ENCODE peak calls at places on chromosomes 7 and 10, in eight cellular contexts. One of them, this sample, is unnamed.
A peak's percentile ranks its signal among the peaks of the same experiment; 100 is the strongest.

GRCh38 chr7:149053885-149054284 is 25.6 kb upstream of the PDIA4 start:
- DNase-seq in GM23248: no peak
- DNase-seq in keratinocyte: no peak
- DNase-seq in hepatocyte: no peak
- DNase-seq in mammary epithelial cell: no peak
- DNase-seq in PC-9: no peak
- DNase-seq in astrocyte: no peak
- DNase-seq in HCT116: no peak
- DNase-seq in this sample: no peak

GRCh38 chr7:511476-512145 is 8.0 kb downstream of the PDGFA start:
- DNase-seq in GM23248: no peak
- DNase-seq in keratinocyte: peak; percentile 60
- DNase-seq in hepatocyte: no peak
- DNase-seq in mammary epithelial cell: peak; percentile 86
- DNase-seq in PC-9: no peak
- DNase-seq in astrocyte: no peak
- DNase-seq in HCT116: no peak
- DNase-seq in this sample: no peak

GRCh38 chr7:3260425-3260762 is 40.7 kb upstream of the SDK1 start:
- DNase-seq in GM23248: peak; percentile 65
- DNase-seq in keratinocyte: no peak
- DNase-seq in hepatocyte: peak; percentile 39
- DNase-seq in mammary epithelial cell: no peak
- DNase-seq in PC-9: no peak
- DNase-seq in astrocyte: peak; percentile 33
- DNase-seq in HCT116: no peak
- DNase-seq in this sample: no peak

GRCh38 chr7:120920588-120920987 is 30.0 kb upstream of the ING3 start:
- DNase-seq in GM23248: no peak
- DNase-seq in keratinocyte: no peak
- DNase-seq in hepatocyte: no peak
- DNase-seq in mammary epithelial cell: no peak
- DNase-seq in PC-9: no peak
- DNase-seq in astrocyte: no peak
- DNase-seq in HCT116: no peak
- DNase-seq in this sample: no peak

GRCh38 chr7:73921623-73922528 is 60.9 kb downstream of the TMEM270 start:
- DNase-seq in GM23248: no peak
- DNase-seq in keratinocyte: no peak
- DNase-seq in hepatocyte: no peak
- DNase-seq in mammary epithelial cell: no peak
- DNase-seq in PC-9: no peak
- DNase-seq in astrocyte: no peak
- DNase-seq in HCT116: no peak
- DNase-seq in this sample: no peak

GRCh38 chr10:64537931-64538330 is 1016.7 kb downstream of the REEP3 start:
- DNase-seq in GM23248: no peak
- DNase-seq in keratinocyte: no peak
- DNase-seq in hepatocyte: no peak
- DNase-seq in mammary epithelial cell: no peak
- DNase-seq in PC-9: no peak
- DNase-seq in astrocyte: no peak
- DNase-seq in HCT116: no peak
- DNase-seq in this sample: no peak

GRCh38 chr10:75400769-75401568 is 595 bp downstream of the ZNF503 start:
- DNase-seq in GM23248: peak; percentile 90
- DNase-seq in keratinocyte: no peak
- DNase-seq in hepatocyte: peak; percentile 86
- DNase-seq in mammary epithelial cell: peak; percentile 49
- DNase-seq in PC-9: peak; percentile 32
- DNase-seq in astrocyte: no peak
- DNase-seq in HCT116: no peak
- DNase-seq in this sample: peak; percentile 20

GRCh38 chr10:34861293-34862004 is 46.4 kb upstream of the PARD3 start:
- DNase-seq in GM23248: no peak
- DNase-seq in keratinocyte: no peak
- DNase-seq in hepatocyte: peak; percentile 40
- DNase-seq in mammary epithelial cell: no peak
- DNase-seq in PC-9: no peak
- DNase-seq in astrocyte: no peak
- DNase-seq in HCT116: no peak
- DNase-seq in this sample: no peak

GRCh38 chr7:100825215-100825671 is 2.1 kb downstream of the EPHB4 start:
- DNase-seq in GM23248: peak; percentile 60
- DNase-seq in keratinocyte: no peak
- DNase-seq in hepatocyte: peak; percentile 38
- DNase-seq in mammary epithelial cell: peak; percentile 41
- DNase-seq in PC-9: no peak
- DNase-seq in astrocyte: no peak
- DNase-seq in HCT116: no peak
- DNase-seq in this sample: peak; percentile 62

GRCh38 chr7:100825760-100826545 is 1.4 kb downstream of the EPHB4 start:
- DNase-seq in GM23248: peak; percentile 64
- DNase-seq in keratinocyte: no peak
- DNase-seq in hepatocyte: peak; percentile 67
- DNase-seq in mammary epithelial cell: peak; percentile 39
- DNase-seq in PC-9: no peak
- DNase-seq in astrocyte: peak; percentile 26
- DNase-seq in HCT116: no peak
- DNase-seq in this sample: peak; percentile 47

GRCh38 chr7:100826546-100827329 is 585 bp downstream of the EPHB4 start:
- DNase-seq in GM23248: no peak
- DNase-seq in keratinocyte: no peak
- DNase-seq in hepatocyte: no peak
- DNase-seq in mammary epithelial cell: peak; percentile 38
- DNase-seq in PC-9: no peak
- DNase-seq in astrocyte: no peak
- DNase-seq in HCT116: no peak
- DNase-seq in this sample: peak; percentile 24

GRCh38 chr7:100829150-100829716 is 1.9 kb upstream of the EPHB4 start:
- DNase-seq in GM23248: no peak
- DNase-seq in keratinocyte: no peak
- DNase-seq in hepatocyte: no peak
- DNase-seq in mammary epithelial cell: no peak
- DNase-seq in PC-9: no peak
- DNase-seq in astrocyte: no peak
- DNase-seq in HCT116: no peak
- DNase-seq in this sample: peak; percentile 98

GRCh38 chr7:100827330-100828226 is at the start of gene EPHB4:
- DNase-seq in GM23248: peak; percentile 77
- DNase-seq in keratinocyte: no peak
- DNase-seq in hepatocyte: peak; percentile 91
- DNase-seq in mammary epithelial cell: peak; percentile 79
- DNase-seq in PC-9: no peak
- DNase-seq in astrocyte: peak; percentile 80
- DNase-seq in HCT116: peak; percentile 77
- DNase-seq in this sample: peak; percentile 88
- TF ChIP-seq EZH2 in GM23248: no peak
- TF ChIP-seq EZH2 in keratinocyte: no peak
- TF ChIP-seq EZH2 in hepatocyte: no peak
- TF ChIP-seq EZH2 in mammary epithelial cell: no peak
- TF ChIP-seq EZH2 in PC-9: no peak
- TF ChIP-seq EZH2 in astrocyte: no peak
- TF ChIP-seq EZH2 in HCT116: no peak
- TF ChIP-seq EZH2 in this sample: no peak

DNA sequence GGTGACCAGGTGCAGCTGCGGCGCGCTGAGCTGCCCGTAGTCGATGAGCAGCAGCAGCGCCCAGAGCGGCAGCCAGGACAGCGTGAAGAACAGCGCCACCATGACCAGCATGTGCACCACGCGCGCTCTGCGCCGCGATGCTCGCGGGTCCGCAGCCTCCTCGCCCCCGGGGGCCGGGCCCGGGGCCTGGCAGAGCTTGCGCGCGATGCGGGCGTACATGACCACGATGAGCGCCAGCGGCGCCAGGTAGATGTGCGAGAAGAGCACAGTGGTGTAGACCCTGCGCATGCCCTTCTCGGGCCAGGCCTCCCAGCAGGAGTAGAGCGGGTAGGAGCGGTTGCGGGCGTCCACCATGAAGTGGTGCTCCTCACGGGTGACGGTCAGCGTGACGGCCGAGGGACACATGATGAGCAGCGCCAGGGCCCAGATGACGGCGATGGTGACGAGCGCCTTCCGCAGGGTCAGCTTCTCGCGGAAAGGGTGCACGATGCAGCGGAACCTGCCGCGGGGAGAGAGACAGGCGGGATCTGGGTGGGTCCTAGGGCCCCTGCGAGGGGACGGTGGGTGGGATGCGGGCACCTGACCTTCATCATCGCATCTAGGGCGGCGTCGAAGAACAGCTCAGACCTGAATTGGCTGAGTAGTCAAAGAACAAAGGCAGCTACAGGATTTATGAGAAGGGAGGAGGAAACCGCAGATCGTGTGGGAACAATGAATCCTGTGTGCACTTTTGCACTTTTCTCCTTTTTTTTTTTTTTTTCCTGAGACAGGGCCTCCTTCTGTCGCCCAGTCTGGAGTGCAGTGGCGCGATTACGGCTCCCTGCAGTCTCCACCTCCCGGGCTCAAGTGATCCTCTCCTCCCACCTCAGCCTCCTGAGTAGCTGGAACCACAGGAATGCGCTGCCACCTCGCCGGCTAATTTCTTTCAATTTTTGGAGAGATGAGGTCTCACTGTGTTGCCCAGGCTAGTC is 22.4 kb upstream of the PPA1 start:
- DNase-seq in GM23248: peak; percentile 15
- DNase-seq in keratinocyte: peak; percentile 33
- DNase-seq in hepatocyte: no peak
- DNase-seq in mammary epithelial cell: peak; percentile 97
- DNase-seq in PC-9: peak; percentile 94
- DNase-seq in astrocyte: peak; percentile 77
- DNase-seq in HCT116: peak; percentile 90
- DNase-seq in this sample: peak; percentile 45
- TF ChIP-seq EZH2 in GM23248: no peak
- TF ChIP-seq EZH2 in keratinocyte: peak; percentile 46
- TF ChIP-seq EZH2 in hepatocyte: no peak
- TF ChIP-seq EZH2 in mammary epithelial cell: no peak
- TF ChIP-seq EZH2 in PC-9: no peak
- TF ChIP-seq EZH2 in astrocyte: peak; percentile 81
- TF ChIP-seq EZH2 in HCT116: no peak
- TF ChIP-seq EZH2 in this sample: peak; percentile 91

DNA sequence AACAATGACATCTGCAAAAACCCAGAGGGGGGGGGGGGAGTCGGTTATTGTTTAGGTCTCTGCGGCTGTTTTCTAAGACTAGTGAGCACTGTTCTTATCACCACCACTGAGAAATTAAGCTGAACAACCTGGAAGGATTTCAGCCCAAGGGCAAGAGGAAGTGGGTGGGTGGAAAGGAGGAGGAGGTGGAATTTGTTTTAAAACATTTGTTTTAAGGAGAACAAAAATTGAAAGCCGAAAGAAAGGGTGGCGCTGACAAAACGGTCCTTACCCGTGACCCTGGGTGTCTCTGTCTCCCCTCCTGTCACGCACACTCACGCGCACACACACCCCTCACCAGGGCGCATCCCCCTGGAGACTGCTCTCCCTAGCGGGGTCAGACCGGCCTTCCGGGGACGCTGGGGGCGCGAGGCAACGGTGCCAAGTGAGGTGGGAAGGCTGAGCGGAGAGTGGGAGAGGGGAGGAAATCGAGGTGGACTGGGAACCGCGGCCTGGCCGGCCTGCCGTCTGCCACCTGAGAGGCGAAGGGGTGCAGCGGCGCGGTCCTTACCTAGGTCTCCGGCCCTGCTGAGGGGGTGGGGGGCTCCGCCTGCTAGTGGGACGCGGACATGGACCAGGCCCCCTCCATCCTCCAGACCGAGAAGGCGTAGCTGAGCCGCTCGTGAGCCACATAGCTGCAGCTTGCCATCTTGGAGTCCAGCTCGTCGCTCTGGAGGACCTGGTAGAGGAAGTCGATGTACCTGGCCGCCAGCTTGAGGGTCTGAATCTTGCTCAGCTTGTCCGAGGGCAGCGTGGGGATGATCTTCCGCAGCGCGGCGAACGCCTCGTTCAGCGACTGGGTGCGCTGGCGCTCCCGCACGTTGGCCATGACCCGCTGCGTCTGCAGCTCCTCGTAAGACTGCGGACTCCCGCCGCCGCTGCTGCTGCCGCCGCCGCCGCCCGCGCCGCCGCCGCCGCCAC is 1.0 kb downstream of the TWIST1 start:
- DNase-seq in GM23248: peak; percentile 64
- DNase-seq in keratinocyte: no peak
- DNase-seq in hepatocyte: no peak
- DNase-seq in mammary epithelial cell: peak; percentile 42
- DNase-seq in PC-9: peak; percentile 24
- DNase-seq in astrocyte: peak; percentile 36
- DNase-seq in HCT116: no peak
- DNase-seq in this sample: peak; percentile 37
- TF ChIP-seq EZH2 in GM23248: no peak
- TF ChIP-seq EZH2 in keratinocyte: peak; percentile 70
- TF ChIP-seq EZH2 in hepatocyte: peak; percentile 13
- TF ChIP-seq EZH2 in mammary epithelial cell: peak; percentile 70
- TF ChIP-seq EZH2 in PC-9: no peak
- TF ChIP-seq EZH2 in astrocyte: no peak
- TF ChIP-seq EZH2 in HCT116: no peak
- TF ChIP-seq EZH2 in this sample: peak; percentile 97

GRCh38 chr7:32070051-32070405 is 179 bp downstream of the PDE1C start:
- DNase-seq in GM23248: peak; percentile 42
- DNase-seq in keratinocyte: no peak
- DNase-seq in hepatocyte: no peak
- DNase-seq in mammary epithelial cell: peak; percentile 51
- DNase-seq in PC-9: no peak
- DNase-seq in astrocyte: no peak
- DNase-seq in HCT116: no peak
- DNase-seq in this sample: no peak

GRCh38 chr7:32070406-32071360 is at the start of gene PDE1C:
- DNase-seq in GM23248: peak; percentile 60
- DNase-seq in keratinocyte: no peak
- DNase-seq in hepatocyte: peak; percentile 21
- DNase-seq in mammary epithelial cell: peak; percentile 42
- DNase-seq in PC-9: no peak
- DNase-seq in astrocyte: no peak
- DNase-seq in HCT116: no peak
- DNase-seq in this sample: no peak

GRCh38 chr7:32071466-32072091 is 1.4 kb upstream of the PDE1C start:
- DNase-seq in GM23248: no peak
- DNase-seq in keratinocyte: no peak
- DNase-seq in hepatocyte: no peak
- DNase-seq in mammary epithelial cell: no peak
- DNase-seq in PC-9: no peak
- DNase-seq in astrocyte: no peak
- DNase-seq in HCT116: no peak
- DNase-seq in this sample: no peak

GRCh38 chr7:32068411-32068905 is 1.7 kb downstream of the PDE1C start:
- DNase-seq in GM23248: no peak
- DNase-seq in keratinocyte: no peak
- DNase-seq in hepatocyte: no peak
- DNase-seq in mammary epithelial cell: peak; percentile 34
- DNase-seq in PC-9: no peak
- DNase-seq in astrocyte: no peak
- DNase-seq in HCT116: no peak
- DNase-seq in this sample: no peak

DNA sequence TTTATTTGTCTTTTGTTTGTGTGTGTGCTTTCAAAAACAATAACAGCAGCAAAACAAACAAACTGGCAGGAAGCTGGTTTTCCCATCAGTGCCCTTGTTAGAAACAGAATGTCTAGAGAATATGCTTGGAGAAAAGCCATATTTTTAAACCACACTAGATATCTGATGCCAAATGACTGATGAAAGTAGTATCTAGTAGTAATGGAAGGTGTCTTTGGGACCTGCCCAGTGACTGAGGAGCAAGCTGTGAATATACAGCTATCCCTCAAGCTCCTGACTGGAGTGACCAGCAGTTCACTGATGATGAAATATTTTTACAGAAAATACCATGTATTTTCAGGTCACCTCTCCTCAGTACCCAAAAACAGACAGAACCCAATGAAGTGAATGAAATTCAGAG is 956 bp downstream of the PDE1C start:
- DNase-seq in GM23248: no peak
- DNase-seq in keratinocyte: no peak
- DNase-seq in hepatocyte: no peak
- DNase-seq in mammary epithelial cell: peak; percentile 32
- DNase-seq in PC-9: no peak
- DNase-seq in astrocyte: no peak
- DNase-seq in HCT116: no peak
- DNase-seq in this sample: no peak
- TF ChIP-seq EZH2 in GM23248: no peak
- TF ChIP-seq EZH2 in keratinocyte: no peak
- TF ChIP-seq EZH2 in hepatocyte: no peak
- TF ChIP-seq EZH2 in mammary epithelial cell: no peak
- TF ChIP-seq EZH2 in PC-9: no peak
- TF ChIP-seq EZH2 in astrocyte: no peak
- TF ChIP-seq EZH2 in HCT116: no peak
- TF ChIP-seq EZH2 in this sample: no peak

This sample was measured in endothelial cell of umbilical vein.